ENCODE peak calls at places on chromosomes 2 and 18, in five cellular contexts. E is adrenal gland, B is endothelial cell of umbilical vein, C is heart left ventricle, G is uterus. J is an unnamed sample.

GRCh38 chr2:112588611-112589045 is 4.2 kb downstream of the CHCHD5 start:
- DNase-seq in E (peak; percentile 35), B (no peak), G (no peak), C (no peak), J (no peak)

GRCh38 chr2:74026674-74027294 is 42.1 kb downstream of the TET3 start:
- DNase-seq in E (no peak), C (no peak), G (no peak), B (no peak), J (no peak)

GRCh38 chr2:76385943-76386342 is 675.2 kb upstream of the GCFC2 start:
- DNase-seq in G (no peak), E (no peak), B (no peak), C (no peak), J (no peak)

GRCh38 chr18:43271593-43272432 is 5.5 kb downstream of the SYT4 start:
- DNase-seq in B (peak; percentile 63), C (no peak), E (peak; percentile 18), G (no peak), J (no peak)

GRCh38 chr2:219645631-219646527 is 18.4 kb downstream of the SLC4A3 start:
- DNase-seq in B (no peak), C (peak; percentile 23), G (no peak), E (peak; percentile 71), J (no peak)

GRCh38 chr2:205659922-205660321 is 22.4 kb upstream of the NRP2 start:
- DNase-seq in C (no peak), E (no peak), B (no peak), G (no peak), J (no peak)

GRCh38 chr2:46826898-46827245 is 88.7 kb downstream of the MCFD2 start:
- DNase-seq in G (no peak), E (peak; percentile 3), C (no peak), B (no peak), J (no peak)

GRCh38 chr18:79399275-79400081 is 3.7 kb downstream of the NFATC1 start:
- DNase-seq in B (peak; percentile 36), C (peak; percentile 32), G (no peak), E (no peak), J (peak; percentile 69)

GRCh38 chr18:45775726-45776125 is 49.7 kb upstream of the SIGLEC15 start:
- DNase-seq in B (no peak), E (no peak), G (no peak), C (no peak), J (no peak)

GRCh38 chr2:207311316-207312005 is 145.7 kb upstream of the KLF7 start:
- DNase-seq in E (peak; percentile 47), B (peak; percentile 88), C (no peak), G (peak; percentile 49), J (peak; percentile 81)

GRCh38 chr18:55588001-55588875 is at the start of gene TCF4:
- DNase-seq in B (peak; percentile 66), C (peak; percentile 63), E (peak; percentile 72), G (peak; percentile 59), J (peak; percentile 80)

GRCh38 chr18:79588131-79588635 is 91.4 kb upstream of the CTDP1 start:
- DNase-seq in B (no peak), C (no peak), E (no peak), G (peak; percentile 17), J (no peak)

GRCh38 chr2:218878486-218878885 is 2.2 kb upstream of the WNT10A start:
- DNase-seq in C (no peak), E (no peak), G (no peak), B (no peak), J (no peak)

GRCh38 chr2:184157141-184157540 is 441.2 kb upstream of the ZNF804A start:
- DNase-seq in C (no peak), G (no peak), B (peak; percentile 1), E (no peak), J (no peak)

GRCh38 chr2:169997140-169997887 is 170.1 kb downstream of the UBR3 start:
- DNase-seq in E (no peak), B (no peak), C (no peak), G (no peak), J (no peak)
- H3K36me3 ChIP-seq in E (no peaks in the 10 kb centered on the region), B (no peaks in the 10 kb centered on the region), C (peaks cover 58% of the 10 kb centered on the region), G (no peaks in the 10 kb centered on the region), J (peaks cover 6% of the 10 kb centered on the region)

GRCh38 chr2:226031962-226032441 is 632.5 kb downstream of the NYAP2 start:
- DNase-seq in C (no peak), G (no peak), E (no peak), B (no peak), J (no peak)

GRCh38 chr2:226030369-226031077 is 631.0 kb downstream of the NYAP2 start:
- DNase-seq in G (no peak), C (no peak), B (no peak), E (peak; percentile 10), J (no peak)

GRCh38 chr2:226031078-226031937 is 631.8 kb downstream of the NYAP2 start:
- DNase-seq in C (peak; percentile 53), E (peak; percentile 62), G (peak; percentile 60), B (peak; percentile 7), J (peak; percentile 79)
- H3K9me3 ChIP-seq in C (no peaks in the 10 kb centered on the region), E (no peaks in the 10 kb centered on the region), G (no peaks in the 10 kb centered on the region), B (no peaks in the 10 kb centered on the region), J (no peaks in the 10 kb centered on the region)

DNA sequence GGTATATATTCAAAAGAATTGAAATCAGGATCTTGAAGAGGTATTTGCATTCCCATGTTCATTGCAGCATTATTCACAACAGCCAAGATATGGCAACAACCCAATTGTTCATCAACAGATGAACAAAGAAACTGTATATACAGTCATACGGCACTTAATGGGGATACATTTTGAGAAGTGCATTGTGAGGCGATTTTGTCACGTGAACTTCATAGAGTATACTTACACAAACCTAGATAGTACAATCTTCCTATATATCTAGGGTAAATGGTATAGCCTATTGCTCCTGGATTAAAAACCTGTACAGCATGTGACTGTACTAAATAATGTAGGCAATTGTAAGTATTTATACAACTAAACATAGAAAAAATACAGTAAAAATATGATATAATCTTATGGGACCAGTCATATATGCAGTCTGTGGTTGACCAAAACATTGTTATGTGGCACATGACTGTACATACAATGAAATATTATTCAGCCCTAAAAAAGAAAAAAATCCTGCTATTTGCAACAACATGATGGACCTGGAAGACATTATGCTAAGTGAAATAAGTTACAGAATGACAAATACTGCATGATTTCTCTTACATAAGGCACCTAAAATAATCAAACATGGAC is 9.2 kb upstream of the BBS5 start:
- DNase-seq in C (no peak), B (no peak), G (no peak), E (no peak), J (no peak)
- TF ChIP-seq POLR2A in C (no peak), B (no peak), G (no peak), E (no peak), J (no peak)

GRCh38 chr2:160354677-160355076 is 138.9 kb downstream of the RBMS1 start:
- DNase-seq in E (no peak), G (no peak), B (no peak), C (no peak), J (no peak)

GRCh38 chr2:160353813-160354212 is 139.8 kb downstream of the RBMS1 start:
- DNase-seq in E (no peak), C (no peak), B (no peak), G (no peak), J (no peak)

GRCh38 chr2:160356485-160356884 is 137.1 kb downstream of the RBMS1 start:
- DNase-seq in G (no peak), B (no peak), E (no peak), C (no peak), J (no peak)

GRCh38 chr2:160353166-160353565 is 140.4 kb downstream of the RBMS1 start:
- DNase-seq in C (no peak), E (no peak), G (no peak), B (peak; percentile 38), J (no peak)

GRCh38 chr2:160355080-160355479 is 138.5 kb downstream of the RBMS1 start:
- DNase-seq in C (no peak), B (no peak), E (no peak), G (no peak), J (no peak)
- H3K36me3 ChIP-seq in C (no peaks in the 10 kb centered on the region), B (peaks cover 4% of the 10 kb centered on the region), E (no peaks in the 10 kb centered on the region), G (no peaks in the 10 kb centered on the region), J (no peaks in the 10 kb centered on the region)

GRCh38 chr18:35252466-35252865 is 11.6 kb downstream of the ZNF397 start:
- DNase-seq in C (no peak), B (no peak), G (no peak), E (no peak), J (no peak)

GRCh38 chr18:35256947-35257346 is 16.1 kb downstream of the ZNF397 start:
- DNase-seq in G (no peak), B (no peak), E (no peak), C (no peak), J (no peak)

GRCh38 chr18:35248429-35248828 is 7.6 kb downstream of the ZNF397 start:
- DNase-seq in E (no peak), B (no peak), C (no peak), G (no peak), J (no peak)

GRCh38 chr18:35253655-35254287 is 12.9 kb downstream of the ZNF397 start:
- DNase-seq in E (no peak), B (no peak), C (no peak), G (no peak), J (no peak)
- H3K9me3 ChIP-seq in E (no peaks in the 10 kb centered on the region), B (peaks cover 2% of the 10 kb centered on the region), C (peaks cover 27% of the 10 kb centered on the region), G (no peaks in the 10 kb centered on the region), J (no peaks in the 10 kb centered on the region)

DNA sequence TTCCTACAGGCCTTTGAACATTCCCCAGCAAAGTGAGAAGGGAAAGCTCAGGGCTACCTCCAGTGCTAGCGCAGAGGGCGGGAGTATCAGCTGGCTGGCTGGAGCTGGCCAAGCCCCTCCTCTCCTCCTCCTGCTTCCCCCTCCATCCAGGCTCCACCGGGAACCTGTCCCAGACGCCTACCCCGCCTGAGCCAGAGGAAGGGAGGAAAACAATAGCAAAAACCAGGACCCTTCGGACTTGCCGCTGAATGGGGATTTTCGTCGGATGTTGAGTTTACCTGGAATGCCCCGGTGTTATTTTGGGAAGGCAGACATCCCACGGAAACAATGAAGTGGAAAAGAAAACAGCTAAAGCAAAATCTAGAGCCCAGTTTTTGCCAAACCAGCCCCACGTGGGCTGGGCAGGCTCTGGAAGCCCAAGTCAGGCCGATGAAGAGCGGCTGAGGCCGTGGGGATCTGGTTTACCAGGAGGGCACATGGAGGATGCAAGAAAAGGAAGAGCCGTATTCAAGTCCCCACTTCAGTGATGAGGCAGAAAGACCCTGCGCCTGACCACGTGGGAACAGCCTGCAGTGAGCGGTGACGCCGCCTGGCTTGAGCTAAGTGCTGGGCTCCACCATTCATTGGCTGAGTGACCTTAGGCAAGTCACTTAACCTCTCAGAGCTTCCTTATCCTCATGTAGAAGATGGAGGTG is 100.4 kb upstream of the LCLAT1 start:
- DNase-seq in C (peak; percentile 88), E (peak; percentile 25), G (peak; percentile 75), B (peak; percentile 8), J (peak; percentile 90)
- TF ChIP-seq POLR2A in C (peak; percentile 69), E (no peak), G (no peak), B (no peak), J (no peak)

J was measured in sigmoid colon.